ENCODE peak calls at places on chromosomes 1 and 21, in five cellular contexts. D is testis; C is Right ventricle myocardium superior; M is effector CD4-positive, alpha-beta T cell; R is CD8-positive, alpha-beta memory T cell. X is an unnamed sample.
A peak's percentile ranks its signal among the peaks of the same experiment; 100 is the strongest.

GRCh38 chr1:229271448-229272120 is 673 bp downstream of the RAB4A start:
- DNase-seq in D (peak; percentile 55), C (no peak), M (peak; percentile 17), R (peak; percentile 57), X (no peak)

GRCh38 chr21:35855463-35855862 is 204.9 kb downstream of the SETD4 start:
- DNase-seq in D (no peak), C (no peak), M (no peak), R (no peak), X (no peak)

GRCh38 chr1:162141273-162142023 is 72.0 kb downstream of the NOS1AP start:
- DNase-seq in D (no peak), C (no peak), M (no peak), R (no peak), X (no peak)

GRCh38 chr1:173603056-173603591 is at the start of gene SLC9C2:
- DNase-seq in D (peak; percentile 75), C (no peak), M (no peak), R (no peak), X (no peak)

GRCh38 chr1:93827128-93827527 is 51.9 kb downstream of the DNTTIP2 start:
- DNase-seq in D (no peak), C (no peak), M (no peak), R (no peak), X (no peak)

GRCh38 chr21:45308211-45309068 is 20.7 kb upstream of the POFUT2 start:
- DNase-seq in D (no peak), C (peak; percentile 62), M (no peak), R (peak; percentile 37), X (no peak)

GRCh38 chr21:35019631-35020032 is 29.5 kb downstream of the RUNX1 start:
- DNase-seq in D (no peak), C (no peak), M (no peak), R (no peak), X (no peak)

GRCh38 chr1:221865808-221866207 is 123.9 kb upstream of the DUSP10 start:
- DNase-seq in D (no peak), C (no peak), M (no peak), R (no peak), X (no peak)

GRCh38 chr1:47482783-47483182 is 44.9 kb downstream of the FOXD2 start:
- DNase-seq in D (no peak), C (no peak), M (no peak), R (no peak), X (no peak)

GRCh38 chr1:172408958-172409357 is 11.5 kb upstream of the C1orf105 start:
- DNase-seq in D (no peak), C (no peak), M (no peak), R (no peak), X (no peak)

GRCh38 chr1:30409476-30410152 is 313.8 kb downstream of the MATN1 start:
- DNase-seq in D (no peak), C (no peak), M (no peak), R (no peak), X (no peak)

GRCh38 chr1:14571810-14572767 is 26.4 kb upstream of the KAZN start:
- DNase-seq in D (peak; percentile 38), C (no peak), M (no peak), R (no peak), X (no peak)

GRCh38 chr1:36856126-36856525 is 178.2 kb downstream of the GRIK3 start:
- DNase-seq in D (no peak), C (no peak), M (no peak), R (no peak), X (no peak)

GRCh38 chr1:20099533-20099932 is 19.8 kb downstream of the PLA2G2D start:
- DNase-seq in D (no peak), C (no peak), M (no peak), R (no peak), X (no peak)

GRCh38 chr1:60622486-60622885 is 459.9 kb upstream of the NFIA start:
- DNase-seq in D (peak; percentile 60), C (no peak), M (no peak), R (no peak), X (no peak)

GRCh38 chr1:212037900-212038299 is 2.4 kb downstream of the DTL start:
- DNase-seq in D (no peak), C (no peak), M (no peak), R (no peak), X (peak; percentile 17)

GRCh38 chr1:16998589-16998988 is 13.1 kb downstream of the ATP13A2 start:
- DNase-seq in D (no peak), C (no peak), M (no peak), R (no peak), X (no peak)

GRCh38 chr1:1406101-1406820 is 832 bp downstream of the MRPL20 start:
- DNase-seq in D (no peak), C (peak; percentile 28), M (no peak), R (no peak), X (no peak)

GRCh38 chr1:219965285-219965684 is 36.9 kb upstream of the SLC30A10 start:
- DNase-seq in D (no peak), C (no peak), M (no peak), R (no peak), X (no peak)

GRCh38 chr1:59549903-59550302 is 253.0 kb downstream of the FGGY start:
- DNase-seq in D (no peak), C (peak; percentile 52), M (no peak), R (no peak), X (no peak)

GRCh38 chr1:248816042-248816851 is 9.5 kb downstream of the SH3BP5L start:
- DNase-seq in D (no peak), C (no peak), M (no peak), R (no peak), X (no peak)

GRCh38 chr1:213231795-213232231 is 180.8 kb downstream of the RPS6KC1 start:
- DNase-seq in D (no peak), C (no peak), M (no peak), R (no peak), X (no peak)

GRCh38 chr21:41801256-41801655 is 34.4 kb upstream of the RIPK4 start:
- DNase-seq in D (no peak), C (no peak), M (no peak), R (no peak), X (no peak)

GRCh38 chr1:26122988-26123973 is 11.7 kb downstream of the PDIK1L start:
- DNase-seq in D (no peak), C (no peak), M (no peak), R (no peak), X (peak; percentile 63)

X was measured in T-helper 1 cell.